ENCODE peak calls at places on chromosomes 2 and 18, in four cellular contexts. One of them, this sample, is unnamed.

GRCh38 chr2:12008425-12009061 is 262.1 kb downstream of the LPIN1 start:
- DNase-seq in CD4-positive, alpha-beta T cell: no peak
- DNase-seq in heart right ventricle: no peak
- DNase-seq in WERI-Rb-1: no peak
- DNase-seq in this sample: no peak

GRCh38 chr2:11393711-11394236 is 49.3 kb upstream of the ROCK2 start:
- DNase-seq in WERI-Rb-1: no peak
- DNase-seq in CD4-positive, alpha-beta T cell: no peak
- DNase-seq in heart right ventricle: no peak
- DNase-seq in this sample: no peak

GRCh38 chr2:75099521-75099922 is 99.8 kb downstream of the TACR1 start:
- DNase-seq in heart right ventricle: no peak
- DNase-seq in WERI-Rb-1: no peak
- DNase-seq in CD4-positive, alpha-beta T cell: no peak
- DNase-seq in this sample: no peak

GRCh38 chr18:13614701-13615288 is 111.6 kb downstream of the FAM210A start:
- DNase-seq in CD4-positive, alpha-beta T cell: no peak
- DNase-seq in heart right ventricle: no peak
- DNase-seq in WERI-Rb-1: no peak
- DNase-seq in this sample: no peak

GRCh38 chr2:206983156-206983875 is 44.0 kb downstream of the CPO start:
- DNase-seq in heart right ventricle: no peak
- DNase-seq in WERI-Rb-1: no peak
- DNase-seq in CD4-positive, alpha-beta T cell: no peak
- DNase-seq in this sample: no peak

GRCh38 chr2:235300368-235301201 is 193.3 kb upstream of the AGAP1 start:
- DNase-seq in CD4-positive, alpha-beta T cell: no peak
- DNase-seq in heart right ventricle: peak
- DNase-seq in WERI-Rb-1: no peak
- DNase-seq in this sample: no peak

GRCh38 chr2:240251848-240252190 is 111.4 kb upstream of the OTOS start:
- DNase-seq in WERI-Rb-1: no peak
- DNase-seq in heart right ventricle: no peak
- DNase-seq in CD4-positive, alpha-beta T cell: no peak
- DNase-seq in this sample: no peak

GRCh38 chr2:53715568-53715967 is 52.0 kb upstream of the CHAC2 start:
- DNase-seq in heart right ventricle: no peak
- DNase-seq in WERI-Rb-1: no peak
- DNase-seq in CD4-positive, alpha-beta T cell: no peak
- DNase-seq in this sample: no peak

GRCh38 chr2:114068438-114068837 is 178.5 kb downstream of the ACTR3 start:
- DNase-seq in WERI-Rb-1: no peak
- DNase-seq in CD4-positive, alpha-beta T cell: no peak
- DNase-seq in heart right ventricle: no peak
- DNase-seq in this sample: no peak

GRCh38 chr18:44848931-44849330 is 168.2 kb downstream of the SETBP1 start:
- DNase-seq in heart right ventricle: no peak
- DNase-seq in WERI-Rb-1: no peak
- DNase-seq in CD4-positive, alpha-beta T cell: no peak
- DNase-seq in this sample: no peak

GRCh38 chr2:231369580-231370428 is 25.7 kb upstream of the B3GNT7 start:
- DNase-seq in heart right ventricle: peak
- DNase-seq in CD4-positive, alpha-beta T cell: no peak
- DNase-seq in WERI-Rb-1: no peak
- DNase-seq in this sample: no peak

GRCh38 chr2:31404827-31405226 is 9.7 kb downstream of the XDH start:
- DNase-seq in WERI-Rb-1: no peak
- DNase-seq in heart right ventricle: no peak
- DNase-seq in CD4-positive, alpha-beta T cell: no peak
- DNase-seq in this sample: no peak

GRCh38 chr2:225938991-225939390 is 539.5 kb downstream of the NYAP2 start:
- DNase-seq in heart right ventricle: no peak
- DNase-seq in WERI-Rb-1: no peak
- DNase-seq in CD4-positive, alpha-beta T cell: no peak
- DNase-seq in this sample: no peak

GRCh38 chr2:156004460-156004859 is 328.1 kb downstream of the NR4A2 start:
- DNase-seq in CD4-positive, alpha-beta T cell: no peak
- DNase-seq in heart right ventricle: no peak
- DNase-seq in WERI-Rb-1: no peak
- DNase-seq in this sample: no peak

GRCh38 chr2:113847144-113847543 is 42.7 kb upstream of the ACTR3 start:
- DNase-seq in heart right ventricle: no peak
- DNase-seq in CD4-positive, alpha-beta T cell: no peak
- DNase-seq in WERI-Rb-1: no peak
- DNase-seq in this sample: no peak

GRCh38 chr2:128362889-128363228 is 44.2 kb upstream of the HS6ST1 start:
- DNase-seq in CD4-positive, alpha-beta T cell: no peak
- DNase-seq in WERI-Rb-1: no peak
- DNase-seq in heart right ventricle: no peak
- DNase-seq in this sample: no peak

GRCh38 chr2:120520929-120521912 is 175.3 kb downstream of the INHBB start:
- DNase-seq in WERI-Rb-1: peak
- DNase-seq in heart right ventricle: no peak
- DNase-seq in CD4-positive, alpha-beta T cell: no peak
- DNase-seq in this sample: no peak

GRCh38 chr2:189441709-189442074 is 418 bp downstream of the WDR75 start:
- DNase-seq in WERI-Rb-1: no peak
- DNase-seq in CD4-positive, alpha-beta T cell: no peak
- DNase-seq in heart right ventricle: no peak
- DNase-seq in this sample: no peak

GRCh38 chr2:204664708-204665121 is 119.4 kb downstream of the PARD3B start:
- DNase-seq in heart right ventricle: no peak
- DNase-seq in WERI-Rb-1: no peak
- DNase-seq in CD4-positive, alpha-beta T cell: no peak
- DNase-seq in this sample: no peak

GRCh38 chr2:28413152-28413895 is 20.7 kb downstream of the FOSL2 start:
- DNase-seq in CD4-positive, alpha-beta T cell: no peak
- DNase-seq in heart right ventricle: no peak
- DNase-seq in WERI-Rb-1: peak
- DNase-seq in this sample: no peak

GRCh38 chr2:239247401-239248245 is 153.2 kb downstream of the HDAC4 start:
- DNase-seq in CD4-positive, alpha-beta T cell: no peak
- DNase-seq in WERI-Rb-1: no peak
- DNase-seq in heart right ventricle: no peak
- DNase-seq in this sample: no peak

GRCh38 chr2:98730851-98731708 is at the start of gene MGAT4A:
- DNase-seq in CD4-positive, alpha-beta T cell: peak
- DNase-seq in heart right ventricle: peak
- DNase-seq in WERI-Rb-1: peak
- DNase-seq in this sample: peak

GRCh38 chr2:135843671-135844070 is 6.7 kb upstream of the LCT start:
- DNase-seq in WERI-Rb-1: no peak
- DNase-seq in CD4-positive, alpha-beta T cell: no peak
- DNase-seq in heart right ventricle: no peak
- DNase-seq in this sample: no peak

GRCh38 chr2:123811846-123812245 is 213.2 kb upstream of the CNTNAP5 start:
- DNase-seq in CD4-positive, alpha-beta T cell: no peak
- DNase-seq in heart right ventricle: no peak
- DNase-seq in WERI-Rb-1: no peak
- DNase-seq in this sample: no peak

GRCh38 chr2:28643324-28643723 is 108.3 kb upstream of the PPP1CB start:
- DNase-seq in WERI-Rb-1: no peak
- DNase-seq in CD4-positive, alpha-beta T cell: no peak
- DNase-seq in heart right ventricle: no peak
- DNase-seq in this sample: no peak

GRCh38 chr2:128370468-128371247 is 52.0 kb upstream of the HS6ST1 start:
- DNase-seq in WERI-Rb-1: no peak
- DNase-seq in CD4-positive, alpha-beta T cell: no peak
- DNase-seq in heart right ventricle: no peak
- DNase-seq in this sample: no peak

GRCh38 chr2:111119004-111119846 is 1.5 kb upstream of the BCL2L11 start:
- DNase-seq in WERI-Rb-1: no peak
- DNase-seq in heart right ventricle: peak
- DNase-seq in CD4-positive, alpha-beta T cell: no peak
- DNase-seq in this sample: no peak

GRCh38 chr2:113967272-113967671 is 77.4 kb downstream of the ACTR3 start:
- DNase-seq in CD4-positive, alpha-beta T cell: no peak
- DNase-seq in heart right ventricle: no peak
- DNase-seq in WERI-Rb-1: no peak
- DNase-seq in this sample: no peak

GRCh38 chr2:197675711-197676188 is 363 bp upstream of the RFTN2 start:
- DNase-seq in CD4-positive, alpha-beta T cell: no peak
- DNase-seq in heart right ventricle: no peak
- DNase-seq in WERI-Rb-1: no peak
- DNase-seq in this sample: no peak

GRCh38 chr2:68225119-68225632 is 27.2 kb downstream of the PPP3R1 start:
- DNase-seq in heart right ventricle: no peak
- DNase-seq in CD4-positive, alpha-beta T cell: peak
- DNase-seq in WERI-Rb-1: peak
- DNase-seq in this sample: no peak

GRCh38 chr2:165293439-165294420 is 54.5 kb downstream of the SCN2A start:
- DNase-seq in heart right ventricle: no peak
- DNase-seq in WERI-Rb-1: peak
- DNase-seq in CD4-positive, alpha-beta T cell: peak
- DNase-seq in this sample: no peak

GRCh38 chr18:59509477-59510173 is 150.6 kb upstream of the LMAN1 start:
- DNase-seq in WERI-Rb-1: no peak
- DNase-seq in heart right ventricle: no peak
- DNase-seq in CD4-positive, alpha-beta T cell: no peak
- DNase-seq in this sample: no peak

DNA sequence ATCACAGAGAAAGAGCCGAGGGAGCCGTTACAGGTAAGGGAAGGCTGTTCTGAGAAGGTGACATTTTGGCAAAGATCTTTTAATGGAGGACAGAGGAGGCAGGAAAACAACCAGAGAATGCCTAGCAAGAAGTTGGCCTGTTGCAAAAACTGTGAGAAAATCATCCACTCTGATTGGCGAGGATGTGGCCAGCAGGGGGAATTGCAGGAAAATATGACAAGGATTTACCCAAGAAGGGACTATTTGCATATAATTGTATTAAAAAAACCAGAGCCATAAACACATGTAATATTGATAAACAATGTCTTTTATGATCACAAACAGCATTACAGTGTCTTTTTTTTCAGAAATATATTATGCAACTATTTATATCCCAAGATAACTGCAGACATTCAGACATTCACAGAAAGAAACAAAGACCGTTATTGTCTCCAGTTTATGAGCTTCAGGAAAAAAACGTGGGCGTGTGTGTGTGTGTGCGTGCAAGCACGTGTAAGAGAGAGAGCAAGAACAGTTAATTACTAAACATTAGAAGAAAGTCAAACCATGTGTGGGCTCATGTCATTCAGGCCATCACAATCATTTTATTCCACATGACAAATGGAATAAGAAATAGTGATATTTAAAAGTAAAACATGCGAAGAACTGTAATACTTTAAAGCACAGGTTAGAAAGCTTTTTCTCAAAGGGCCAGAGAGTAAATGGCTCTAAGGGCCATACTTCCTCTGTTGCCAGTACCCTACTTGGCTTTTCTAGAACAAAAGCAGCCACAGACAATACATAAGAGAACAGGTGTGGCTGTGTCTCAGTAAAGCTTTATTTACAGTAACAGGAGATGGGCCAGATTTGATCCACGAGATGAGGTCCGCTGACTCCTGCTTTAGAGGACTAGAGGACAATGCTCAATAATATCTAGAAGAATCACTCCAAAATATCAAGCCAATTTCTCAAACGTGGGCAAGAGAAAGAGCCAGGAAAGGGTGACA is 324.1 kb downstream of the DLGAP1 start:
- DNase-seq in WERI-Rb-1: no peak
- DNase-seq in heart right ventricle: no peak
- DNase-seq in CD4-positive, alpha-beta T cell: no peak
- DNase-seq in this sample: no peak
- TF ChIP-seq CTCF in WERI-Rb-1: no peak
- TF ChIP-seq CTCF in heart right ventricle: peak
- TF ChIP-seq CTCF in CD4-positive, alpha-beta T cell: no peak
- TF ChIP-seq CTCF in this sample: no peak

GRCh38 chr2:143632751-143633374 is 503.6 kb downstream of the ARHGAP15 start:
- DNase-seq in heart right ventricle: no peak
- DNase-seq in CD4-positive, alpha-beta T cell: no peak
- DNase-seq in WERI-Rb-1: no peak
- DNase-seq in this sample: no peak

GRCh38 chr2:143635302-143635701 is 506.1 kb downstream of the ARHGAP15 start:
- DNase-seq in CD4-positive, alpha-beta T cell: no peak
- DNase-seq in WERI-Rb-1: no peak
- DNase-seq in heart right ventricle: no peak
- DNase-seq in this sample: no peak

GRCh38 chr2:143635936-143636335 is 506.7 kb downstream of the ARHGAP15 start:
- DNase-seq in WERI-Rb-1: no peak
- DNase-seq in CD4-positive, alpha-beta T cell: no peak
- DNase-seq in heart right ventricle: no peak
- DNase-seq in this sample: no peak
- TF ChIP-seq CTCF in WERI-Rb-1: no peak
- TF ChIP-seq CTCF in CD4-positive, alpha-beta T cell: no peak
- TF ChIP-seq CTCF in heart right ventricle: no peak
- TF ChIP-seq CTCF in this sample: no peak

GRCh38 chr2:96928277-96928781 is 58.1 kb downstream of the FAM178B start:
- DNase-seq in WERI-Rb-1: no peak
- DNase-seq in CD4-positive, alpha-beta T cell: no peak
- DNase-seq in heart right ventricle: no peak
- DNase-seq in this sample: no peak

GRCh38 chr2:96929245-96929925 is 57.0 kb downstream of the FAM178B start:
- DNase-seq in WERI-Rb-1: no peak
- DNase-seq in CD4-positive, alpha-beta T cell: no peak
- DNase-seq in heart right ventricle: no peak
- DNase-seq in this sample: no peak

GRCh38 chr2:96926791-96927190 is 56.9 kb upstream of the SEMA4C start:
- DNase-seq in heart right ventricle: no peak
- DNase-seq in CD4-positive, alpha-beta T cell: no peak
- DNase-seq in WERI-Rb-1: no peak
- DNase-seq in this sample: no peak

GRCh38 chr2:96926236-96926635 is 56.4 kb upstream of the SEMA4C start:
- DNase-seq in CD4-positive, alpha-beta T cell: no peak
- DNase-seq in heart right ventricle: no peak
- DNase-seq in WERI-Rb-1: no peak
- DNase-seq in this sample: no peak

DNA sequence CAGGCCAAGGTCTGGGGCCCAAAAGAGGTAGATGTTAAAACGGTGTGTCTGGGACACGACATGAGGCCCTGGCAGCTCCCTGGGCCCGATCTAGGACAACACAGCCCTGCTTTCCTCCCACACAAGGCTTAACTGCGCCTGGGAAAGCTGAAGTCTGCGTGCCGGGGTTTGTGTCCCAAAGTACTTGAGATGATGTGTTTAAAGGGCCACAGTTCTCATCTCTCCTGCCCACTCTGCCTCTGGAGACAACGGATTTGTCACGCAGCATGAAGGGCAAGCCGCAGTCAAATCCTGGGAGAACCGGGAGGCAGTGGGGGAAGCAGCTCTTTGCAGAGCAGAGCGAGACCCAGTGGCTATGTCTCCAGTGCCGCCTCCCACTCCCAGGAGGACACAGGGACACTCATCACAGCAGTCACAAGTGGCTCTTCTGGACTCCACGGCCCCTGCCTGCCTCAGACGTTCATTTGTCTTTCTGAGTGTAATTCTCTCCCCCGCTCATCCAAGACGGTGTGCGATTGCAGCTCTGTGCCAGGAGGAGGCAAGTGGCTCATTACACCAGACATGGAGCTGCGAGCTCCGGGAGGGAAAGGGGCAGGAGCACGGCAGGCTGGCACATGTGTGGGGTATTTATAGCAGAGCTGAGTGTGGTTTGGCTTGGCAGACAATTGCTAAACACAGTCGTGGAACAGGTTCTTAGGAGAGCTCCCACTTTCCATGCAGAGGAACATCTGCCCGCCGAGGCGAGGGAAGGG is 57.7 kb upstream of the SEMA4C start:
- DNase-seq in CD4-positive, alpha-beta T cell: no peak
- DNase-seq in WERI-Rb-1: peak
- DNase-seq in heart right ventricle: peak
- DNase-seq in this sample: no peak
- TF ChIP-seq CTCF in CD4-positive, alpha-beta T cell: no peak
- TF ChIP-seq CTCF in WERI-Rb-1: peak
- TF ChIP-seq CTCF in heart right ventricle: no peak
- TF ChIP-seq CTCF in this sample: no peak

GRCh38 chr2:65934992-65935629 is 499.8 kb upstream of the MEIS1 start:
- DNase-seq in heart right ventricle: no peak
- DNase-seq in WERI-Rb-1: no peak
- DNase-seq in CD4-positive, alpha-beta T cell: no peak
- DNase-seq in this sample: no peak
- TF ChIP-seq CTCF in heart right ventricle: no peak
- TF ChIP-seq CTCF in WERI-Rb-1: no peak
- TF ChIP-seq CTCF in CD4-positive, alpha-beta T cell: no peak
- TF ChIP-seq CTCF in this sample: no peak